ENCODE peak calls at places on chromosomes 5 and 9, in nine cellular contexts. E is PC-3; L is naive thymus-derived CD4-positive, alpha-beta T cell; A is Daoy; W is NCI-H1092 treated with DMSO at 0.1 percent for 48 hours; K is GM13976; V is Ammon's horn; T is iPS-NIHi11; O is HCT116. J is an unnamed sample.

GRCh38 chr9:95333426-95333825 is 15.9 kb upstream of the FANCC start:
- DNase-seq in E (no peak), L (no peak), A (no peak), W (no peak), K (no peak), V (no peak), T (no peak), O (no peak), J (no peak)

GRCh38 chr9:35406183-35406959 is 83.5 kb upstream of the RUSC2 start:
- DNase-seq in E (no peak), L (peak), A (no peak), W (no peak), K (no peak), V (no peak), T (peak), O (no peak), J (no peak)

GRCh38 chr9:94865599-94866456 is 139.3 kb downstream of the AOPEP start:
- DNase-seq in E (no peak), L (no peak), A (peak), W (peak), K (no peak), V (peak), T (no peak), O (no peak), J (no peak)

GRCh38 chr9:88973281-88974045 is 17.8 kb upstream of the S1PR3 start:
- DNase-seq in E (no peak), L (no peak), A (no peak), W (no peak), K (no peak), V (no peak), T (no peak), O (no peak), J (no peak)

GRCh38 chr5:172096184-172096941 is 89.9 kb upstream of the FBXW11 start:
- DNase-seq in E (no peak), L (no peak), A (no peak), W (no peak), K (no peak), V (no peak), T (peak), O (no peak), J (no peak)

GRCh38 chr9:37758747-37759146 is 5.1 kb downstream of the TRMT10B start:
- DNase-seq in E (no peak), L (no peak), A (no peak), W (no peak), K (no peak), V (no peak), T (no peak), O (no peak), J (peak)

GRCh38 chr9:69945671-69946141 is 97.9 kb upstream of the MAMDC2 start:
- DNase-seq in E (no peak), L (no peak), A (no peak), W (no peak), K (no peak), V (peak), T (no peak), O (no peak), J (no peak)

GRCh38 chr9:120924698-120925534 is 1.7 kb downstream of the TRAF1 start:
- DNase-seq in E (no peak), L (no peak), A (no peak), W (no peak), K (no peak), V (no peak), T (no peak), O (no peak), J (no peak)

GRCh38 chr9:129275626-129276247 is 97.7 kb upstream of the IER5L start:
- DNase-seq in E (peak), L (no peak), A (no peak), W (no peak), K (no peak), V (no peak), T (no peak), O (no peak), J (no peak)

GRCh38 chr9:72596451-72597180 is 75.2 kb downstream of the TMC1 start:
- DNase-seq in E (no peak), L (no peak), A (no peak), W (no peak), K (no peak), V (no peak), T (no peak), O (no peak), J (no peak)

GRCh38 chr5:168085321-168086040 is 206.0 kb upstream of the WWC1 start:
- DNase-seq in E (no peak), L (no peak), A (peak), W (no peak), K (no peak), V (no peak), T (no peak), O (no peak), J (no peak)

GRCh38 chr5:10988637-10989036 is 227.6 kb upstream of the DAP start:
- DNase-seq in E (no peak), L (no peak), A (no peak), W (no peak), K (no peak), V (no peak), T (no peak), O (no peak), J (no peak)

GRCh38 chr9:117076571-117077300 is 338.1 kb downstream of the ASTN2 start:
- DNase-seq in E (no peak), L (no peak), A (no peak), W (no peak), K (no peak), V (no peak), T (no peak), O (no peak), J (no peak)

GRCh38 chr5:78544531-78545200 is 103.9 kb downstream of the LHFPL2 start:
- DNase-seq in E (no peak), L (no peak), A (peak), W (no peak), K (no peak), V (no peak), T (no peak), O (no peak), J (no peak)

GRCh38 chr5:116242363-116242762 is 157.5 kb downstream of the COMMD10 start:
- DNase-seq in E (no peak), L (no peak), A (no peak), W (no peak), K (no peak), V (no peak), T (no peak), O (no peak), J (no peak)

GRCh38 chr9:129557192-129558036 is 63.5 kb downstream of the C9orf50 start:
- DNase-seq in E (no peak), L (no peak), A (peak), W (no peak), K (no peak), V (no peak), T (peak), O (peak), J (no peak)

GRCh38 chr5:50302815-50303490 is 138.1 kb downstream of the EMB start:
- DNase-seq in E (peak), L (no peak), A (peak), W (no peak), K (no peak), V (no peak), T (no peak), O (peak), J (peak)